ENCODE peak calls at places on chromosomes 12 and 14, in four cellular contexts. I is left ventricle myocardium inferior; F is CD8-positive, alpha-beta T cell; V is HepG2. Y is an unnamed sample.

GRCh38 chr12:62834971-62835547 is 99.9 kb downstream of the PPM1H start:
- DNase-seq in I (no peak), F (no peak), V (no peak), Y (no peak)

GRCh38 chr12:3189282-3189681 is 112.1 kb downstream of the TSPAN9 start:
- DNase-seq in I (no peak), F (no peak), V (no peak), Y (no peak)

GRCh38 chr14:27506272-27506671 is 908.4 kb upstream of the NOVA1 start:
- DNase-seq in I (no peak), F (no peak), V (no peak), Y (peak; percentile 49)

GRCh38 chr14:59343585-59343984 is 121.6 kb downstream of the GPR135 start:
- DNase-seq in I (peak; percentile 48), F (no peak), V (no peak), Y (peak; percentile 49)

GRCh38 chr14:101313268-101313667 is 248.0 kb upstream of the DIO3 start:
- DNase-seq in I (no peak), F (no peak), V (peak; percentile 15), Y (peak; percentile 78)

GRCh38 chr12:1220127-1221092 is 229.4 kb downstream of the ERC1 start:
- DNase-seq in I (no peak), F (no peak), V (peak; percentile 8), Y (no peak)

GRCh38 chr12:113987261-113988063 is 21.3 kb upstream of the RBM19 start:
- DNase-seq in I (no peak), F (no peak), V (peak; percentile 87), Y (no peak)

GRCh38 chr14:92582706-92583452 is 69.3 kb downstream of the RIN3 start:
- DNase-seq in I (no peak), F (no peak), V (no peak), Y (no peak)

GRCh38 chr14:78713716-78714115 is 543.5 kb downstream of the NRXN3 start:
- DNase-seq in I (no peak), F (no peak), V (no peak), Y (no peak)

GRCh38 chr12:98997899-98998298 is 352.8 kb downstream of the APAF1 start:
- DNase-seq in I (no peak), F (no peak), V (no peak), Y (no peak)

GRCh38 chr14:56125772-56126411 is 7.7 kb downstream of the PELI2 start:
- DNase-seq in I (no peak), F (no peak), V (no peak), Y (no peak)

GRCh38 chr14:91185721-91186120 is 58.8 kb downstream of the GPR68 start:
- DNase-seq in I (no peak), F (no peak), V (no peak), Y (no peak)

GRCh38 chr12:45166056-45166455 is 49.8 kb upstream of the ANO6 start:
- DNase-seq in I (no peak), F (no peak), V (no peak), Y (no peak)

GRCh38 chr12:4806439-4807115 is 86.4 kb downstream of the GALNT8 start:
- DNase-seq in I (no peak), F (no peak), V (no peak), Y (no peak)

GRCh38 chr12:121003650-121004049 is 12.6 kb downstream of the C12orf43 start:
- DNase-seq in I (no peak), F (no peak), V (peak; percentile 46), Y (peak; percentile 92)

GRCh38 chr12:79932393-79932792 is 2.5 kb downstream of the PPP1R12A start:
- DNase-seq in I (no peak), F (no peak), V (no peak), Y (no peak)

GRCh38 chr14:74495356-74495755 is 1.8 kb downstream of the ISCA2 start:
- DNase-seq in I (no peak), F (no peak), V (no peak), Y (no peak)

GRCh38 chr12:132154341-132154761 is 10.1 kb downstream of the NOC4L start:
- DNase-seq in I (peak; percentile 11), F (no peak), V (peak; percentile 33), Y (peak; percentile 76)

GRCh38 chr14:92880351-92880750 is 42.6 kb upstream of the CHGA start:
- DNase-seq in I (no peak), F (no peak), V (no peak), Y (no peak)

GRCh38 chr12:47984331-47984801 is 19.9 kb downstream of the COL2A1 start:
- DNase-seq in I (no peak), F (no peak), V (no peak), Y (no peak)

GRCh38 chr14:101243587-101244338 is 317.5 kb upstream of the DIO3 start:
- DNase-seq in I (no peak), F (peak; percentile 2), V (no peak), Y (peak; percentile 28)

GRCh38 chr12:113880337-113880736 is 85.8 kb downstream of the RBM19 start:
- DNase-seq in I (no peak), F (no peak), V (no peak), Y (no peak)

GRCh38 chr12:4562034-4562657 is at the start of gene DYRK4:
- DNase-seq in I (peak; percentile 86), F (no peak), V (peak; percentile 72), Y (peak; percentile 99)

GRCh38 chr14:102998393-102998792 is 59.0 kb downstream of the CDC42BPB start:
- DNase-seq in I (no peak), F (no peak), V (no peak), Y (no peak)

GRCh38 chr12:108253540-108253939 is 85.6 kb downstream of the CMKLR1 start:
- DNase-seq in I (no peak), F (no peak), V (no peak), Y (peak; percentile 73)
- H3K4me3 ChIP-seq in I (no peak overlapping the region), F (no peak overlapping the region), V (no peak overlapping the region), Y (no peak overlapping the region)

GRCh38 chr12:103627189-103627855 is 40.2 kb downstream of the STAB2 start:
- DNase-seq in I (peak; percentile 72), F (no peak), V (no peak), Y (no peak)

GRCh38 chr12:103623716-103624115 is 36.6 kb downstream of the STAB2 start:
- DNase-seq in I (no peak), F (no peak), V (no peak), Y (no peak)

DNA sequence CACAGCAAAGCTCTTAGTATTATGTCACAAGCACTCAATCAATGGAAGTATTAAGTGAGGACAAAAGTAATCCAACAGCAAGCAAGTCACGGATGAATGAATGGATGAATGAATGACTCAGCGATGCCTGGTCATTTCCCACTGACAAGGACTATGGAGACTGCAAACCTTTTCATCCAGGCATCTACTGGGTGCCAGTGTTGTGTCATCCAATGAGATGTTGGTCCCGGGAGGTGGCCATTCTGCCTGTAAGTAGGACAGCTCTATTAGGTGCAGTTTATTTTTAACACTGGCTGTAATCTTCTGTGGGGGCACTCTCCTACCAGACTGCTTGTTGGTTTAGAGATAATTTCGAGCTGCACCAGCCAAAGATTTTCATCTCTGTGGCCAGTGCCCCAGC is 39.4 kb downstream of the STAB2 start:
- DNase-seq in I (peak; percentile 43), F (no peak), V (peak; percentile 24), Y (peak; percentile 76)
- TF ChIP-seq CTCF in I (peak; percentile 59), F (no peak), V (peak; percentile 67), Y (peak; percentile 41)

GRCh38 chr12:31323466-31324115 is 2.4 kb downstream of the SINHCAF start:
- DNase-seq in I (peak; percentile 22), F (peak; percentile 61), V (no peak), Y (no peak)

GRCh38 chr12:31324845-31325523 is 966 bp downstream of the SINHCAF start:
- DNase-seq in I (peak; percentile 42), F (peak; percentile 45), V (no peak), Y (peak; percentile 82)

GRCh38 chr12:31324116-31324844 is 1.7 kb downstream of the SINHCAF start:
- DNase-seq in I (peak; percentile 51), F (peak; percentile 74), V (peak; percentile 78), Y (peak; percentile 92)

GRCh38 chr12:31321565-31322228 is 4.3 kb downstream of the SINHCAF start:
- DNase-seq in I (no peak), F (no peak), V (no peak), Y (no peak)

DNA sequence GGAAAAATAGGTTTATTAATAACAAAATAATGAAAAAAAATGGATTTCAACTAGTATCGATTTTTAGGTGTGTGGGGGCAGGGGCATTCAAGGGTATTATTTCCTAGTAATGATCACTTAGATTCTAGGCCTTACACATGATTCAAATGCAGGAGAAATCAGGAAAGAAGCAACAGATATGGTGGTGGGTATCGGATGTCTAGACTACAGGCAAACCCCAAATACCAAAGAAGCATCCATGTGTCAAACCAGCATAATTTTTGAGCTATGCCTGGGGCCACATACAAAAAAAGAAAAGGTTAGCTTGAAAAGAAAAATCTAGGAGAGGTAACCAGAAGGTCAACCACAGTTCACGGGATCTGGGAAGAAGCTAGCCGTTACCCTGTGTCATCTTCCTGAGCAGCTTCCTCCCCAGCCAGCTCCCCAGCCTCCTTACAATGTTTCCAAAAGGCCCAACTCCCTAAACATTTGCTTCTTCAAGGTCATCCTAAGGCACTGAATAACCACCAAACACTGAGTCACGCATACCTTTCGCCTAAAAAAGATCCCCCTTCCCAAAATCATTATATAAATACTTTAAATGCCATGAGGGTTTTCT is 3.2 kb downstream of the SINHCAF start:
- DNase-seq in I (no peak), F (no peak), V (no peak), Y (peak; percentile 66)
- H3K4me1 ChIP-seq in I (peaks cover 52% of the 10 kb centered on the region), F (peaks cover 49% of the 10 kb centered on the region), V (peaks cover 64% of the 10 kb centered on the region), Y (peaks cover 27% of the 10 kb centered on the region)

GRCh38 chr12:70787612-70788011 is 132.9 kb downstream of the PTPRR start:
- DNase-seq in I (no peak), F (no peak), V (no peak), Y (no peak)
- H3K4me3 ChIP-seq in I (no peak overlapping the region), F (no peak overlapping the region), V (no peak overlapping the region), Y (no peak overlapping the region)

GRCh38 chr12:72268386-72268785 is 3.8 kb upstream of the TRHDE start:
- DNase-seq in I (no peak), F (no peak), V (no peak), Y (no peak)

GRCh38 chr12:72267974-72268373 is 4.2 kb upstream of the TRHDE start:
- DNase-seq in I (no peak), F (no peak), V (no peak), Y (no peak)

GRCh38 chr12:72261885-72262284 is 10.3 kb upstream of the TRHDE start:
- DNase-seq in I (no peak), F (no peak), V (no peak), Y (no peak)

GRCh38 chr12:72269491-72269890 is 2.7 kb upstream of the TRHDE start:
- DNase-seq in I (no peak), F (no peak), V (no peak), Y (no peak)

GRCh38 chr12:72264548-72265175 is 7.5 kb upstream of the TRHDE start:
- DNase-seq in I (no peak), F (no peak), V (peak; percentile 19), Y (no peak)
- TF ChIP-seq CTCF in I (peak; percentile 25), F (no peak), V (peak; percentile 18), Y (peak; percentile 77)

GRCh38 chr14:76918751-76919421 is 92.7 kb downstream of the LRRC74A start:
- DNase-seq in I (peak; percentile 95), F (no peak), V (peak; percentile 24), Y (peak; percentile 91)
- H3K4me1 ChIP-seq in I (peaks cover 68% of the 10 kb centered on the region), F (peaks cover 17% of the 10 kb centered on the region), V (peaks cover 53% of the 10 kb centered on the region), Y (peaks cover 13% of the 10 kb centered on the region)